ENCODE peak calls at places on chromosomes 2 and 18, in five cellular contexts. One of them, this sample, is unnamed.
A peak's percentile ranks its signal among the peaks of the same experiment; 100 is the strongest.

GRCh38 chr2:126100956-126101355 is 555.0 kb upstream of the GYPC start:
- DNase-seq in K562: no peak
- DNase-seq in breast epithelium: no peak
- DNase-seq in body of pancreas: no peak
- DNase-seq in HCT116: no peak
- DNase-seq in this sample: no peak

GRCh38 chr2:198615972-198616371 is 811.6 kb downstream of the PLCL1 start:
- DNase-seq in K562: no peak
- DNase-seq in breast epithelium: no peak
- DNase-seq in body of pancreas: no peak
- DNase-seq in HCT116: no peak
- DNase-seq in this sample: no peak

GRCh38 chr2:30747206-30747605 is 60.0 kb downstream of the CAPN13 start:
- DNase-seq in K562: no peak
- DNase-seq in breast epithelium: no peak
- DNase-seq in body of pancreas: no peak
- DNase-seq in HCT116: no peak
- DNase-seq in this sample: no peak

GRCh38 chr18:12085136-12085535 is 8.5 kb upstream of the ANKRD62 start:
- DNase-seq in K562: no peak
- DNase-seq in breast epithelium: no peak
- DNase-seq in body of pancreas: no peak
- DNase-seq in HCT116: no peak
- DNase-seq in this sample: no peak

GRCh38 chr18:77346446-77346845 is 96.8 kb downstream of the GALR1 start:
- DNase-seq in K562: no peak
- DNase-seq in breast epithelium: no peak
- DNase-seq in body of pancreas: no peak
- DNase-seq in HCT116: no peak
- DNase-seq in this sample: no peak

GRCh38 chr2:105294844-105295481 is 34.6 kb downstream of the TGFBRAP1 start:
- DNase-seq in K562: peak; percentile 67
- DNase-seq in breast epithelium: no peak
- DNase-seq in body of pancreas: peak; percentile 45
- DNase-seq in HCT116: peak; percentile 43
- DNase-seq in this sample: peak; percentile 74

GRCh38 chr2:130872276-130873125 is 35.8 kb downstream of the ARHGEF4 start:
- DNase-seq in K562: no peak
- DNase-seq in breast epithelium: no peak
- DNase-seq in body of pancreas: no peak
- DNase-seq in HCT116: no peak
- DNase-seq in this sample: no peak

GRCh38 chr2:239061824-239062560 is 214.1 kb downstream of the TWIST2 start:
- DNase-seq in K562: no peak
- DNase-seq in breast epithelium: no peak
- DNase-seq in body of pancreas: no peak
- DNase-seq in HCT116: no peak
- DNase-seq in this sample: no peak

GRCh38 chr2:239268082-239268481 is 132.7 kb downstream of the HDAC4 start:
- DNase-seq in K562: no peak
- DNase-seq in breast epithelium: peak; percentile 77
- DNase-seq in body of pancreas: peak; percentile 78
- DNase-seq in HCT116: no peak
- DNase-seq in this sample: no peak

GRCh38 chr2:60882971-60883753 is 1.8 kb downstream of the REL start:
- DNase-seq in K562: peak; percentile 67
- DNase-seq in breast epithelium: no peak
- DNase-seq in body of pancreas: peak; percentile 32
- DNase-seq in HCT116: no peak
- DNase-seq in this sample: peak; percentile 60
- TF ChIP-seq POLR2A in K562: no peak
- TF ChIP-seq POLR2A in breast epithelium: no peak
- TF ChIP-seq POLR2A in body of pancreas: no peak
- TF ChIP-seq POLR2A in HCT116: no peak
- TF ChIP-seq POLR2A in this sample: no peak

DNA sequence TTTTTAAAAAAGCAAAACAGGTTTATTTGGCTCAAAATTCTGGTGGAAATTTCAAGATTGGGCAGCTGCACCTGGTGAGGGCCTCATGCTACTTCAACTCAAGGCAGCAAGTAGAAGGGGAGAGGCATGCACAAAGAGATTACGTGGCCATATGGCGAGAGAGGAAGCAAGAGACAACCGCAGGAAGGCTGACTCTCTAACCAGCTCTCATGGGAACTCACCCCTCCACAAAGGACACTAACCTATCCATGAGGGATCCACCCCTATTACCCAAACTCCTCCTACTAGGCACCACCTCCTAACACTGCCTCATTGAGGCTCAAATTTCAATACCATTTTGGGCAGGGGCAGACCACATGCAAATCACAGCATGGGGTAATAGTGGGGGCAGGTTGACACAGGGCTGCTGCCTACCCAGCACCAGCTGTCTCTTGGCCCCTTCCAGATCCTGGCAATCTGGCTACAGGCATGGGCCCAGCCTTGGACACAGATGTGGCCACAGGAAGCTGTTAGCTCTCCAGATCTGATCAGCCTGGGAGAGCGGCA is 2.0 kb upstream of the CAPN10 start:
- DNase-seq in K562: peak; percentile 90
- DNase-seq in breast epithelium: no peak
- DNase-seq in body of pancreas: no peak
- DNase-seq in HCT116: no peak
- DNase-seq in this sample: no peak
- TF ChIP-seq POLR2A in K562: peak; percentile 58
- TF ChIP-seq POLR2A in breast epithelium: no peak
- TF ChIP-seq POLR2A in body of pancreas: no peak
- TF ChIP-seq POLR2A in HCT116: no peak
- TF ChIP-seq POLR2A in this sample: no peak

DNA sequence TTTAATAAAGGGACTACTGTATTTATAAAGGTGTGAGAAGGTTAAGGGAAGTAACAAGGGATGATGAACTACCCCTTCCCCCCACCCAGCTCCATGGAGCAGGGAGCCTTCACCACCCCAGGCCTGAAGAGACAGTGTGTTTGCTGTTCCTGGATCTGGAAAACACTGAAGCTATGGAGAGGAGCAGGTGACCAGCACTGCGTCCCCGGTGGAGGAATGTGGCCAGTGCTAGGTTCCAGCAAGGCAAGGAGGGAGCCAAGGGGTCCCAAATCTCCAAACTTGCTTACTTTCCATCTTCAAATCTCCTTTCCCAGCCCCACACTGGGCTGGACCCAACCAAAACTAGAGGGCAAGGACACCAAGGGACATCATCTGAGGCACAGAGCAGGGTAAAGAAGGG is 128.7 kb upstream of the CD302 start:
- DNase-seq in K562: no peak
- DNase-seq in breast epithelium: no peak
- DNase-seq in body of pancreas: no peak
- DNase-seq in HCT116: no peak
- DNase-seq in this sample: no peak
- TF ChIP-seq POLR2A in K562: no peak
- TF ChIP-seq POLR2A in breast epithelium: no peak
- TF ChIP-seq POLR2A in body of pancreas: no peak
- TF ChIP-seq POLR2A in HCT116: no peak
- TF ChIP-seq POLR2A in this sample: no peak

GRCh38 chr2:218320704-218321336 is 28.5 kb upstream of the TMBIM1 start:
- DNase-seq in K562: no peak
- DNase-seq in breast epithelium: no peak
- DNase-seq in body of pancreas: no peak
- DNase-seq in HCT116: no peak
- DNase-seq in this sample: no peak

GRCh38 chr2:218325566-218326160 is 31.0 kb upstream of the CATIP start:
- DNase-seq in K562: no peak
- DNase-seq in breast epithelium: no peak
- DNase-seq in body of pancreas: no peak
- DNase-seq in HCT116: no peak
- DNase-seq in this sample: no peak

GRCh38 chr2:218319813-218320360 is 27.6 kb upstream of the TMBIM1 start:
- DNase-seq in K562: no peak
- DNase-seq in breast epithelium: no peak
- DNase-seq in body of pancreas: no peak
- DNase-seq in HCT116: no peak
- DNase-seq in this sample: no peak

GRCh38 chr2:218323526-218324472 is 31.5 kb upstream of the TMBIM1 start:
- DNase-seq in K562: no peak
- DNase-seq in breast epithelium: no peak
- DNase-seq in body of pancreas: peak; percentile 70
- DNase-seq in HCT116: no peak
- DNase-seq in this sample: peak; percentile 43

GRCh38 chr2:218322756-218323525 is 30.6 kb upstream of the TMBIM1 start:
- DNase-seq in K562: peak; percentile 88
- DNase-seq in breast epithelium: peak; percentile 57
- DNase-seq in body of pancreas: peak; percentile 89
- DNase-seq in HCT116: peak; percentile 46
- DNase-seq in this sample: peak; percentile 82
- TF ChIP-seq POLR2A in K562: peak; percentile 48
- TF ChIP-seq POLR2A in breast epithelium: no peak
- TF ChIP-seq POLR2A in body of pancreas: no peak
- TF ChIP-seq POLR2A in HCT116: no peak
- TF ChIP-seq POLR2A in this sample: no peak

DNA sequence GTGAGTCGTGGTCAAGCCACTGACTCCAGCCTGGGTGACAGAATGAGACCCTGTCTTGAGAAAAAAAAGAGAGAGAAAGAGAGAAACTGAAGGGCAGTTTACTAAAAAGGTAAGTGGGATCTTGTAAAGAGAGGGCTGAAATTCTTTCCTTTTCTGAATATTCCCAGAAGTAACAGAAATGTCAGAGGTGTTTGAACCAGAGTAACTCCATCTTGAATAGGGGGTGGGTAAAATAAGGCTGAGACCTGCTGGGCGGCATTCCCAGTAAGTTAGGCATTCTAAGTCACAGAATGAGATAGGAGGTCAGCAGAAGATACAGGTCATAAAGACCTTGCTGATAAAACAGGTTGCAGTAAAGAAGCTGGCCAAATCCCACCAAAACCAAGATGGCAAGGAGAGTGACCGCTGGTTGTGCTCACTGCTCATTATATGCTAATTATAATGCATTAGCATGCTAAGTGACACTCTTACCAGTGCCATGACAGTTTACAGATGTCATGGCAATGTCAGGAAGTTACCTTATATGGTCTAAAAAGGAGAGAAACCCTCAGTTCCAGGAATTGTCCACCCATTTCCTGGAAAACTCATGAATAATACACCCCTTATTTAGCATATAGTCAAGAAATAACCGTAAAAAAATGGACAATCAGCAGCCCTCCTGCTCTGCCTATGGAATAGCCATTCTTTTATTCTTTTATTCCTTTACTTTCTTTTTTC is 1334.3 kb upstream of the ZEB2 start:
- DNase-seq in K562: peak; percentile 37
- DNase-seq in breast epithelium: no peak
- DNase-seq in body of pancreas: no peak
- DNase-seq in HCT116: no peak
- DNase-seq in this sample: peak; percentile 2
- TF ChIP-seq POLR2A in K562: no peak
- TF ChIP-seq POLR2A in breast epithelium: no peak
- TF ChIP-seq POLR2A in body of pancreas: no peak
- TF ChIP-seq POLR2A in HCT116: no peak
- TF ChIP-seq POLR2A in this sample: no peak